ENCODE peak calls at places on chromosomes 6 and 20, in five cellular contexts. X is activated CD8-positive, alpha-beta T cell treated with anti-CD3 and anti-CD28 coated beads for 36 hours; J is cardiac muscle cell; T is fibroblast of the aortic adventitia; Z is breast epithelium. S is an unnamed sample.

GRCh38 chr6:42200035-42200434 is 5.3 kb upstream of the GUCA1B start:
- DNase-seq in X (no peak), J (no peak), T (peak; percentile 97), Z (no peak), S (no peak)

GRCh38 chr6:25052181-25052580 is 116.4 kb upstream of the RIPOR2 start:
- DNase-seq in X (no peak), J (no peak), T (no peak), Z (no peak), S (no peak)

GRCh38 chr6:147170269-147170668 is 33.9 kb upstream of the STXBP5 start:
- DNase-seq in X (no peak), J (no peak), T (peak; percentile 96), Z (no peak), S (no peak)

GRCh38 chr6:44285552-44286284 is 15.5 kb downstream of the TMEM151B start:
- DNase-seq in X (no peak), J (peak; percentile 65), T (peak; percentile 19), Z (no peak), S (no peak)

GRCh38 chr6:74356385-74356784 is 660.4 kb downstream of the CD109 start:
- DNase-seq in X (no peak), J (no peak), T (no peak), Z (no peak), S (no peak)

GRCh38 chr20:18496042-18496441 is 983 bp downstream of the RBBP9 start:
- DNase-seq in X (peak; percentile 12), J (peak; percentile 7), T (no peak), Z (no peak), S (no peak)

GRCh38 chr6:111207141-111207858 is 120.0 kb downstream of the SLC16A10 start:
- DNase-seq in X (no peak), J (peak; percentile 46), T (peak; percentile 16), Z (no peak), S (no peak)

GRCh38 chr6:48087448-48087847 is 23.5 kb downstream of the PTCHD4 start:
- DNase-seq in X (no peak), J (no peak), T (peak; percentile 77), Z (no peak), S (no peak)

GRCh38 chr6:159038914-159039884 is 5.6 kb downstream of the TAGAP start:
- DNase-seq in X (peak; percentile 60), J (no peak), T (peak; percentile 22), Z (no peak), S (no peak)

GRCh38 chr20:39050555-39050902 is 88.4 kb downstream of the DHX35 start:
- DNase-seq in X (no peak), J (no peak), T (no peak), Z (no peak), S (no peak)

GRCh38 chr6:31578461-31579118 is 3.2 kb downstream of the TNF start:
- DNase-seq in X (no peak), J (no peak), T (no peak), Z (no peak), S (no peak)

GRCh38 chr6:94045473-94045872 is 626.1 kb upstream of the EPHA7 start:
- DNase-seq in X (no peak), J (no peak), T (no peak), Z (no peak), S (no peak)

GRCh38 chr20:35878113-35878620 is 76.1 kb downstream of the SCAND1 start:
- DNase-seq in X (no peak), J (no peak), T (no peak), Z (no peak), S (no peak)

GRCh38 chr6:37602360-37602759 is 95.3 kb downstream of the MDGA1 start:
- DNase-seq in X (no peak), J (no peak), T (peak; percentile 61), Z (no peak), S (no peak)

DNA sequence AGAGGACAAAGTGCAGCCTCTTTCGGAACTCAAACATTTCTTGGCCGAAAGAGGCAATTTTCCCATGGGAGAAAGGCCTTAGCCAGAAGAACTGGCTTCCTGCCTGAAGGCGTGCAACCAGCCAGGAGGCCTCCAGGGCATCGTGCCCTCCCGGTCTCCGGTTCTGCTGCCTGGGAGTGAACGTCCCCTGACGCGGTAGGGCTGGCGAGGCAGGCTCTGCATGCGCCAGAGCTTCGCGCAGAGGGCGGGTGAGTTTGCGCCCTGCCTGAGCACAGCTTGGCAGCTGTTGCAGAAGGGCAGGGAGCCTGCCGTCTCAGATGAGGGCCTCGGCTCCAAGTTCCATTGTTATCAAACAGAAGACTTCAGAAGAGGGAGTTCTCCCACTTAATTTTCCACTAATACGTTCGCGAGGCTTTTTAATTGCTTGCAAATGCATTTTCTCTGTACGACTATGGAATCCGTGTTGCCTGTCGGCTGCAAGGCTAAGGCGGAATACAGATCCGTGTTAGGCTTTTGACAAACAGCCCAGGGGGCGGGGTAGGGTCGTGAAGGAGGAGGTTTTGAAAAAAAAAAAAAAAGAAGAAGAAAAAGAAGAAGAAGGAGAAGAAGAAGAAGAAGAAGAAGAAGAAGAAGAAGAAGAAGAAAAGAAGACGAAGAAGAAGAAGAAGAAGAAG is 5.5 kb upstream of the TFAP2D start:
- DNase-seq in X (no peak), J (no peak), T (peak; percentile 23), Z (no peak), S (peak; percentile 32)
- TF ChIP-seq CTCF in X (no peak), J (no peak), T (no peak), Z (no peak), S (no peak)

GRCh38 chr20:32485126-32485769 is 99.9 kb downstream of the NOL4L start:
- DNase-seq in X (peak; percentile 95), J (peak; percentile 77), T (peak; percentile 87), Z (no peak), S (peak; percentile 65)
- TF ChIP-seq CTCF in X (peak; percentile 90), J (peak; percentile 87), T (peak; percentile 90), Z (peak; percentile 78), S (peak; percentile 71)

GRCh38 chr6:3162565-3163247 is 5.4 kb upstream of the TUBB2A start:
- DNase-seq in X (peak; percentile 70), J (peak; percentile 89), T (peak; percentile 70), Z (peak; percentile 77), S (peak; percentile 61)
- TF ChIP-seq CTCF in X (no peak), J (no peak), T (peak; percentile 17), Z (no peak), S (no peak)

GRCh38 chr6:139230421-139230840 is 61.4 kb downstream of the TXLNB start:
- DNase-seq in X (no peak), J (peak; percentile 55), T (peak; percentile 63), Z (no peak), S (no peak)
- TF ChIP-seq CTCF in X (no peak), J (peak; percentile 18), T (peak; percentile 20), Z (no peak), S (no peak)

GRCh38 chr20:58429303-58429702 is 40.3 kb downstream of the VAPB start:
- DNase-seq in X (no peak), J (no peak), T (no peak), Z (no peak), S (no peak)
- TF ChIP-seq CTCF in X (no peak), J (no peak), T (no peak), Z (no peak), S (no peak)

DNA sequence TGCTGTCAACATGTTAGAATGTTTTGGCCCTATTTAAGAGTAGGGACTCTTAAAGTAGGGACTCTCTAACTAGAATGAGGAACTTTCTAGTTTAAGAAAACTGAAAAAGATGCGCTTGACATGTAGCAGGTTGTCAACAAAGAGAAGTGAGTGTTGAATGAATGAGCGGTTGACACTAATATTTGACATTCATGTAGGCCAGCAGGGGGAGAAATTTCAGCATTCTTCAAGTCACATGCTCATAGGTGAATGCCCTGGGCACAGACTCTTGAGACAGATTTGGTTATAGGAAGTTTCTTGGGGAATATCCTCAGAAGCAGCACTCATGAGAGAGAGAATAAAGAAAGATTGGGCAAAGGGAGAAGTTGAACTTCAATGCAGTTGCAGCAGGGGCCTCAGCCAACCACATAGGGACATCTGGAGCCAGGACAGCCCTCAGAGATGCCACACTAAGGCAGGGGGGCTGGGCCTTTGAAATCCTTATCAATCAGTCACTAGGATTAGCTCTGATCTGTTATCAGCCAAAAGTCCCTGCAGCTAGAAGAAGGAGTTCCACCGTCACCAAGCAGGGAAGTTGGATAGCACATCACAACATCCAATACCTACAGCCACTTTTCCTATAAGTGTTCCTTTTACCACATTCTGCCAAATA is 145.1 kb upstream of the FKBP1C start:
- DNase-seq in X (no peak), J (peak; percentile 5), T (no peak), Z (no peak), S (no peak)
- TF ChIP-seq CTCF in X (no peak), J (no peak), T (no peak), Z (no peak), S (no peak)

GRCh38 chr20:21826946-21827345 is 121.5 kb downstream of the PAX1 start:
- DNase-seq in X (no peak), J (peak; percentile 87), T (no peak), Z (no peak), S (no peak)
- TF ChIP-seq CTCF in X (no peak), J (no peak), T (no peak), Z (no peak), S (no peak)

GRCh38 chr20:37342231-37343177 is 3.4 kb upstream of the SRC start:
- DNase-seq in X (no peak), J (no peak), T (no peak), Z (no peak), S (no peak)
- TF ChIP-seq CTCF in X (no peak), J (no peak), T (peak; percentile 7), Z (no peak), S (no peak)

GRCh38 chr20:33232486-33233072 is 3.2 kb upstream of the BPIFA1 start:
- DNase-seq in X (peak; percentile 30), J (peak; percentile 70), T (no peak), Z (no peak), S (no peak)

GRCh38 chr20:33234050-33234449 is 1.7 kb upstream of the BPIFA1 start:
- DNase-seq in X (no peak), J (no peak), T (no peak), Z (no peak), S (no peak)

GRCh38 chr20:33231237-33231636 is 4.6 kb upstream of the BPIFA1 start:
- DNase-seq in X (no peak), J (no peak), T (no peak), Z (no peak), S (no peak)

GRCh38 chr20:33235696-33236095 is at the start of gene BPIFA1:
- DNase-seq in X (no peak), J (no peak), T (no peak), Z (no peak), S (no peak)

DNA sequence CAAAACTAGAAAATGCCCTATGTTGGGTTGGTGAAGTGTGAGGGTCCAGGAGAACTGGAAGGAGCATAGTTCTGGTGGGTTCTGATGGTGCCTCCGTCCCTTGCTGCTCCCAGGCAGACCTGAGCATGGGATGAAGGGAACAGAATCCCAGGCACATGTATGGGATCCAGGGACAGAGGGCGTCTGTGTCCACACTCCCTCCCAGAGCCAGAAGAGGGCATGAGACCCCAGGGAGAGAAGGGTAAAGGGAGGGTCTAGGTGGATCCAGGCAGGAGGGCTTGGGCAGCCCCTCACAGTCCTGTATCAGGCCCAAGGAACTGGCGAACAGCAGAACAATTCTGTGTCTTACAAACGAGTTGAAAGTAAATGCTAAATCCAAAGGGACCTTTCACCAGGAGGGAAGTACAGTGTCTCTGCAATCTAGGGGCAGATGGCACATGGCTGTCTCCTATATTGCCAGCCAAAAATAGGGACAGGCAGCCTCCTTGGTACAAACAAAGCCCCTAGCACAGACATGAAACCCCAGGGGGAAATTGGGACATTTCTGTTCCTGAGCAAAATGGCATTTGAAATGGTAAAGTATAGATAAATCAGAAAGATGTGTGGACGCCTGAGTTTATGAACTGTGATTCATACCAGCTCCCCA is 2.5 kb upstream of the BPIFA1 start:
- DNase-seq in X (no peak), J (peak; percentile 24), T (no peak), Z (no peak), S (peak; percentile 17)
- TF ChIP-seq CTCF in X (no peak), J (no peak), T (no peak), Z (no peak), S (no peak)